ENCODE peak calls at places on chromosomes 4 and X, in six cellular contexts. F, J, D, W, V and S are unnamed samples.

GRCh38 chr4:21248336-21248735 is 548.1 kb downstream of the PACRGL start:
- DNase-seq in F (no peak), J (no peak), D (no peak), W (no peak), V (no peak), S (no peak)

GRCh38 chr4:21304061-21304541 is 603.8 kb downstream of the PACRGL start:
- DNase-seq in F (no peak), J (peak), D (no peak), W (peak), V (no peak), S (no peak)

GRCh38 chrX:130834149-130834548 is 68.9 kb downstream of the ENOX2 start:
- DNase-seq in F (no peak), J (no peak), D (no peak), W (no peak), V (peak), S (no peak)

GRCh38 chr4:4947721-4948120 is 71.5 kb downstream of the CYTL1 start:
- DNase-seq in F (no peak), J (no peak), D (no peak), W (no peak), V (no peak), S (no peak)

GRCh38 chr4:114807759-114808404 is 209.3 kb downstream of the UGT8 start:
- DNase-seq in F (peak), J (peak), D (no peak), W (peak), V (peak), S (peak)

GRCh38 chr4:153153339-153153851 is 50.8 kb upstream of the TRIM2 start:
- DNase-seq in F (peak), J (peak), D (no peak), W (peak), V (no peak), S (peak)

GRCh38 chr4:78417603-78418002 is 134.0 kb upstream of the ANXA3 start:
- DNase-seq in F (no peak), J (no peak), D (no peak), W (no peak), V (no peak), S (no peak)

GRCh38 chr4:64479338-64479737 is 70.1 kb upstream of the TECRL start:
- DNase-seq in F (no peak), J (no peak), D (no peak), W (no peak), V (no peak), S (no peak)

GRCh38 chr4:112370466-112370865 is 73.3 kb downstream of the ALPK1 start:
- DNase-seq in F (no peak), J (no peak), D (no peak), W (no peak), V (peak), S (no peak)

GRCh38 chr4:2269206-2269531 is 7.3 kb upstream of the MXD4 start:
- DNase-seq in F (no peak), J (no peak), D (no peak), W (no peak), V (no peak), S (no peak)

GRCh38 chr4:48909697-48910096 is 3.1 kb upstream of the OCIAD2 start:
- DNase-seq in F (peak), J (no peak), D (no peak), W (no peak), V (peak), S (no peak)
- TF ChIP-seq CTCF in F (no peak), J (no peak), D (no peak), W (no peak), V (no peak), S (no peak)

DNA sequence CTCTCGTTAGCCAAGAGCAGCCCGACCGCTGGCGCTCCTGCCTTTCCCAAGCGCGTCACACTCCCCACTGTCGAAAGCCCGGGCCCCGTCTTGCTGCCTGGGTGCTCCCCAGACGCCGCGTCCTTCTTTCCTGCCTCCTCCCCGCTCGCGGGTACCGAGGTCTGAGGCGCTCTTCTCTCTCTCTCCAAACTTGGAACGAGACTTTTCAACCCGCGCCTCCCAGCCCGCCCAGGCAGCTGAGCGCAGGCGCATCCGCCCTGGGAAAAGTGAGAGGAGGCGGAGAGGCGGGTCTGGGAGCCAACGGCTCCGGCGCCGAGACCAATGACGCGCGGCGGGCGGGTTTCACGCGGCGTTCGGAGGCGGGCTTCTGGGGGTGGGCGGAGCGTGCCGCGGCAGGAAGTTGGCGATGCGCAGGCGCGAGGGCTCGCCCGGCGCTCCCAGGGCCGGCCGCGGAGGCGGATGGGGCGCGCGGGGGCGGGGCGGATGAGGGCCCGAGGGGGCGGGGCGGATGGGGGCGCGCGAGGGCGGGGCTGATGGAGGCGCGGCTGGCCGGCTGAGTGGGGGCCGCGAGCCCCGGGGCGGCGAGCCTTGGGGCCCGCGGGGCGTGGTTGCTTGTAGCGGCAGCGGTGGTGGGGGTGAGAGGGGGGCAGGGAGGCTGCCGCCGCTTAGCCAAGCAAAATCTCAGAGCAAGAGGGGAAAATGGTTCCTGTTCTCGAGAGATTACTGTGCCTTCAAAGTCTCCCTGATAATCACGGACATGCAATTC is at the start of gene RBBP7:
- DNase-seq in F (peak), J (peak), D (peak), W (peak), V (peak), S (peak)
- TF ChIP-seq CTCF in F (no peak), J (no peak), D (peak), W (no peak), V (no peak), S (no peak)

GRCh38 chrX:24169211-24169610 is 19.7 kb downstream of the ZFX start:
- DNase-seq in F (no peak), J (no peak), D (no peak), W (no peak), V (no peak), S (peak)

GRCh38 chrX:24178441-24178840 is 28.9 kb downstream of the ZFX start:
- DNase-seq in F (no peak), J (no peak), D (no peak), W (no peak), V (no peak), S (no peak)

GRCh38 chrX:24168807-24169206 is 19.3 kb downstream of the ZFX start:
- DNase-seq in F (no peak), J (no peak), D (no peak), W (no peak), V (no peak), S (peak)

GRCh38 chrX:24175276-24175675 is 25.7 kb downstream of the ZFX start:
- DNase-seq in F (no peak), J (no peak), D (no peak), W (no peak), V (no peak), S (no peak)

GRCh38 chrX:24173115-24173847 is 23.8 kb downstream of the ZFX start:
- DNase-seq in F (no peak), J (no peak), D (no peak), W (no peak), V (no peak), S (no peak)
- TF ChIP-seq CTCF in F (no peak), J (no peak), D (no peak), W (no peak), V (no peak), S (no peak)

GRCh38 chr4:168569066-168569908 is 72.4 kb downstream of the PALLD start:
- DNase-seq in F (no peak), J (no peak), D (no peak), W (no peak), V (no peak), S (no peak)

GRCh38 chr4:168574581-168575295 is 77.9 kb downstream of the PALLD start:
- DNase-seq in F (no peak), J (no peak), D (no peak), W (no peak), V (no peak), S (no peak)

GRCh38 chr4:168569909-168570276 is 73.0 kb downstream of the PALLD start:
- DNase-seq in F (no peak), J (no peak), D (no peak), W (no peak), V (no peak), S (no peak)

GRCh38 chr4:168573870-168574269 is 77.0 kb downstream of the PALLD start:
- DNase-seq in F (no peak), J (no peak), D (no peak), W (no peak), V (no peak), S (no peak)

DNA sequence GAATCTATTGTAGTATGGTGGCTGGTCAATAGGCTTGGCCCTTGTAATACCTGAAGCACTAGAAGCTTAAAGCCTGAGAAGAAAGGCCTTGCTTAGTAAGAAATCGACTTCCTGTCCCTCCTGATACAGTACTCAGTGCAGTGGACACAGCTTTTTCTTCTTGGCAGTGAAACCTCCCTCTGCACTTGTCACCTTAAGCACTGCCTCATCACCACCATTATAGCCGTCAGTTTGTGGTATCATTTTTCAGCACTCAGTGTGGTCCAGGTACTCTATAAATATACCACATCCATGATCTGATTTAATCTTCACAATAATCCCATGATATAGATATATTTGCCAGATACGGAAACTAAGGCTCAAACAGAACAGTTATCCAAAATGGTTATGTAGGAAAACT is 75.2 kb downstream of the PALLD start:
- DNase-seq in F (no peak), J (no peak), D (no peak), W (no peak), V (no peak), S (no peak)
- TF ChIP-seq CTCF in F (no peak), J (no peak), D (no peak), W (no peak), V (no peak), S (no peak)

GRCh38 chr4:31674313-31674947 is 954.3 kb downstream of the PCDH7 start:
- DNase-seq in F (no peak), J (peak), D (no peak), W (no peak), V (peak), S (peak)
- TF ChIP-seq CTCF in F (no peak), J (peak), D (no peak), W (peak), V (peak), S (peak)

DNA sequence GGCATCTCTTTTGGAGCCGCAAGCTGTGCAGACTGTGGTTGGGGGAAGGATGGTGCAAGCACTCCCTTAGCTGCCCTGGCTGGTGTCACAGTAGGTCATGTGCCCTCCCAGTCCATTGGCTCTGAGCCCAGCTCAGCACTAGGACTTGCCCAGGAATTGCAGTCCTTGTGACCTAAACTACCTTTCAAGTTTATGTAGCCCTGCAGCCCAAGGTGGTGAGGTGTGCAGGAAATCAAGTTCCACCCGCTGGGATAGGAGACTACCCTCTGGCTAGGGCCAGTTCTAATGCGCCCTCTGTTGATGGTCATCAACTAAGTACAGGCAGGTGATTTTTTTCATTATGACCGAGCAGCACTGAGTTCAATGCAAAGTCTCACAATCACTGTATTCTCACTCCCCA is 335.2 kb downstream of the UBE2NL start:
- DNase-seq in F (no peak), J (peak), D (no peak), W (no peak), V (peak), S (no peak)
- TF ChIP-seq CTCF in F (no peak), J (no peak), D (no peak), W (peak), V (no peak), S (no peak)

DNA sequence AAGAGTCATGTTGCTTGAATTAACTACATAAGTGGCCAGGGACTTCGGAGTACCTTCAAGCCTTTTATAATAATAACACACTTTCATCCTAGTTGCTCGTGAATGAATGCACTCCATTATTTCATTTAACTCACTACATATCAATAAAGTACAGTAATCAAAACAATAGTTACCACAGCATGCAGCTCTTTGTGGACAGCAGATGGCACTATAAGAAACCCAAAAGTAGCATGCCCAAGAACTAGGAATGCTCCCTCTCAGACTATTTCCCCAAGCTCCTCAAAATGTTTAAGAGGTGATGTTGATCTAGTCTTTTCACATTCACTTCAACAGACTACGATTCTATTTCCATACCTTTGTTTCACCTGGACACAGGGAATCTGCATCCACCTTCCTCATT is 500.8 kb upstream of the DIAPH2 start:
- DNase-seq in F (no peak), J (no peak), D (no peak), W (no peak), V (peak), S (no peak)
- TF ChIP-seq CTCF in F (peak), J (peak), D (peak), W (peak), V (peak), S (no peak)